ENCODE peak calls at places on chromosomes 1 and 21, in seven cellular contexts. One of them, this sample, is unnamed.

GRCh38 chr1:228463559-228464455 is 23.4 kb upstream of the RNF187 start:
- DNase-seq in left ventricle myocardium inferior: no peak
- DNase-seq in hypothalamus: no peak
- DNase-seq in amniotic stem cell: no peak
- DNase-seq in globus pallidus: no peak
- DNase-seq in dorsolateral prefrontal cortex: no peak
- DNase-seq in CD4-positive, alpha-beta T cell: peak; percentile 34
- DNase-seq in this sample: no peak

GRCh38 chr21:35020902-35021301 is 28.2 kb downstream of the RUNX1 start:
- DNase-seq in dorsolateral prefrontal cortex: no peak
- DNase-seq in globus pallidus: no peak
- DNase-seq in amniotic stem cell: no peak
- DNase-seq in CD4-positive, alpha-beta T cell: no peak
- DNase-seq in left ventricle myocardium inferior: no peak
- DNase-seq in hypothalamus: no peak
- DNase-seq in this sample: no peak

GRCh38 chr1:245209658-245210415 is 55.1 kb downstream of the KIF26B start:
- DNase-seq in left ventricle myocardium inferior: no peak
- DNase-seq in hypothalamus: no peak
- DNase-seq in globus pallidus: no peak
- DNase-seq in CD4-positive, alpha-beta T cell: no peak
- DNase-seq in dorsolateral prefrontal cortex: no peak
- DNase-seq in amniotic stem cell: no peak
- DNase-seq in this sample: no peak

GRCh38 chr1:236067854-236068454 is 3.1 kb upstream of the NID1 start:
- DNase-seq in amniotic stem cell: no peak
- DNase-seq in hypothalamus: no peak
- DNase-seq in globus pallidus: no peak
- DNase-seq in CD4-positive, alpha-beta T cell: no peak
- DNase-seq in dorsolateral prefrontal cortex: no peak
- DNase-seq in left ventricle myocardium inferior: no peak
- DNase-seq in this sample: no peak

GRCh38 chr1:204350857-204351573 is 8.7 kb downstream of the PLEKHA6 start:
- DNase-seq in left ventricle myocardium inferior: peak; percentile 81
- DNase-seq in CD4-positive, alpha-beta T cell: no peak
- DNase-seq in dorsolateral prefrontal cortex: peak; percentile 90
- DNase-seq in amniotic stem cell: no peak
- DNase-seq in hypothalamus: peak; percentile 81
- DNase-seq in globus pallidus: peak; percentile 88
- DNase-seq in this sample: no peak

GRCh38 chr1:33886452-33886851 is 22.6 kb downstream of the HMGB4 start:
- DNase-seq in amniotic stem cell: no peak
- DNase-seq in left ventricle myocardium inferior: no peak
- DNase-seq in globus pallidus: no peak
- DNase-seq in hypothalamus: no peak
- DNase-seq in dorsolateral prefrontal cortex: no peak
- DNase-seq in CD4-positive, alpha-beta T cell: no peak
- DNase-seq in this sample: no peak

GRCh38 chr1:173195596-173196088 is 11.5 kb downstream of the TNFSF4 start:
- DNase-seq in amniotic stem cell: no peak
- DNase-seq in hypothalamus: no peak
- DNase-seq in CD4-positive, alpha-beta T cell: no peak
- DNase-seq in globus pallidus: no peak
- DNase-seq in left ventricle myocardium inferior: no peak
- DNase-seq in dorsolateral prefrontal cortex: no peak
- DNase-seq in this sample: no peak

GRCh38 chr1:234659538-234659937 is 49.6 kb upstream of the IRF2BP2 start:
- DNase-seq in left ventricle myocardium inferior: no peak
- DNase-seq in dorsolateral prefrontal cortex: no peak
- DNase-seq in globus pallidus: no peak
- DNase-seq in amniotic stem cell: peak; percentile 40
- DNase-seq in CD4-positive, alpha-beta T cell: no peak
- DNase-seq in hypothalamus: no peak
- DNase-seq in this sample: no peak

GRCh38 chr1:227437495-227438008 is 119.3 kb upstream of the CDC42BPA start:
- DNase-seq in hypothalamus: no peak
- DNase-seq in left ventricle myocardium inferior: no peak
- DNase-seq in dorsolateral prefrontal cortex: no peak
- DNase-seq in CD4-positive, alpha-beta T cell: no peak
- DNase-seq in globus pallidus: peak; percentile 77
- DNase-seq in amniotic stem cell: no peak
- DNase-seq in this sample: no peak

GRCh38 chr1:119116725-119117124 is 23.7 kb downstream of the WARS2 start:
- DNase-seq in globus pallidus: no peak
- DNase-seq in hypothalamus: no peak
- DNase-seq in left ventricle myocardium inferior: no peak
- DNase-seq in dorsolateral prefrontal cortex: no peak
- DNase-seq in amniotic stem cell: no peak
- DNase-seq in CD4-positive, alpha-beta T cell: no peak
- DNase-seq in this sample: no peak

GRCh38 chr1:16387201-16388185 is 20.5 kb downstream of the SZRD1 start:
- DNase-seq in globus pallidus: no peak
- DNase-seq in hypothalamus: no peak
- DNase-seq in CD4-positive, alpha-beta T cell: no peak
- DNase-seq in dorsolateral prefrontal cortex: no peak
- DNase-seq in amniotic stem cell: no peak
- DNase-seq in left ventricle myocardium inferior: no peak
- DNase-seq in this sample: no peak

GRCh38 chr1:80217377-80217986 is 1211.0 kb upstream of the ADGRL4 start:
- DNase-seq in CD4-positive, alpha-beta T cell: no peak
- DNase-seq in dorsolateral prefrontal cortex: peak; percentile 24
- DNase-seq in globus pallidus: peak; percentile 14
- DNase-seq in hypothalamus: no peak
- DNase-seq in amniotic stem cell: peak; percentile 32
- DNase-seq in left ventricle myocardium inferior: no peak
- DNase-seq in this sample: no peak